ENCODE peak calls at places on chromosomes 2 and 18, in six cellular contexts. G, O, H, U, Q and F are unnamed samples.
A peak's percentile ranks its signal among the peaks of the same experiment; 100 is the strongest.

GRCh38 chr2:12935726-12936125 is 219.0 kb downstream of the TRIB2 start:
- DNase-seq in H (no peak), O (no peak), U (no peak), G (no peak), Q (no peak), F (no peak)

GRCh38 chr2:69807821-69808540 is 21.5 kb upstream of the GMCL1 start:
- DNase-seq in Q (no peak), H (no peak), G (no peak), O (peak; percentile 13), U (no peak), F (no peak)

GRCh38 chr2:8563814-8564474 is 117.9 kb upstream of the ID2 start:
- DNase-seq in G (no peak), Q (no peak), H (no peak), O (no peak), U (no peak), F (no peak)

GRCh38 chr18:79510046-79510685 is 114.4 kb downstream of the NFATC1 start:
- DNase-seq in O (no peak), H (no peak), Q (no peak), U (no peak), G (no peak), F (no peak)

GRCh38 chr2:26469092-26469710 is 8.7 kb downstream of the OTOF start:
- DNase-seq in U (no peak), Q (no peak), H (peak; percentile 61), O (peak; percentile 79), G (peak; percentile 45), F (no peak)

GRCh38 chr2:223989206-223989859 is 32.1 kb downstream of the MRPL44 start:
- DNase-seq in U (no peak), O (peak; percentile 58), H (peak; percentile 60), G (no peak), Q (no peak), F (no peak)

GRCh38 chr2:233480490-233481202 is 85.9 kb downstream of the USP40 start:
- DNase-seq in G (no peak), H (no peak), U (no peak), Q (no peak), O (peak; percentile 27), F (no peak)

GRCh38 chr2:96927420-96928171 is 57.7 kb upstream of the SEMA4C start:
- DNase-seq in U (peak; percentile 52), H (no peak), G (peak; percentile 77), Q (no peak), O (no peak), F (no peak)

GRCh38 chr2:240946654-240947053 is 40.5 kb downstream of the CROCC2 start:
- DNase-seq in H (no peak), O (no peak), U (no peak), G (peak; percentile 85), Q (no peak), F (no peak)

GRCh38 chr18:63823516-63824219 is 48.5 kb downstream of the SERPINB7 start:
- DNase-seq in G (peak; percentile 9), U (peak; percentile 32), H (peak; percentile 72), O (peak; percentile 40), Q (no peak), F (no peak)

GRCh38 chr2:89821455-89821945 is 1130.0 kb downstream of the RPIA start:
- DNase-seq in H (no peak), U (no peak), Q (no peak), O (no peak), G (no peak), F (no peak)
- H3K9me3 ChIP-seq in H (peaks cover 5% of the 10 kb centered on the region), U (no peaks in the 10 kb centered on the region), Q (peaks cover 24% of the 10 kb centered on the region), O (peaks cover 67% of the 10 kb centered on the region), G (peaks cover 7% of the 10 kb centered on the region), F (peaks cover 31% of the 10 kb centered on the region)

DNA sequence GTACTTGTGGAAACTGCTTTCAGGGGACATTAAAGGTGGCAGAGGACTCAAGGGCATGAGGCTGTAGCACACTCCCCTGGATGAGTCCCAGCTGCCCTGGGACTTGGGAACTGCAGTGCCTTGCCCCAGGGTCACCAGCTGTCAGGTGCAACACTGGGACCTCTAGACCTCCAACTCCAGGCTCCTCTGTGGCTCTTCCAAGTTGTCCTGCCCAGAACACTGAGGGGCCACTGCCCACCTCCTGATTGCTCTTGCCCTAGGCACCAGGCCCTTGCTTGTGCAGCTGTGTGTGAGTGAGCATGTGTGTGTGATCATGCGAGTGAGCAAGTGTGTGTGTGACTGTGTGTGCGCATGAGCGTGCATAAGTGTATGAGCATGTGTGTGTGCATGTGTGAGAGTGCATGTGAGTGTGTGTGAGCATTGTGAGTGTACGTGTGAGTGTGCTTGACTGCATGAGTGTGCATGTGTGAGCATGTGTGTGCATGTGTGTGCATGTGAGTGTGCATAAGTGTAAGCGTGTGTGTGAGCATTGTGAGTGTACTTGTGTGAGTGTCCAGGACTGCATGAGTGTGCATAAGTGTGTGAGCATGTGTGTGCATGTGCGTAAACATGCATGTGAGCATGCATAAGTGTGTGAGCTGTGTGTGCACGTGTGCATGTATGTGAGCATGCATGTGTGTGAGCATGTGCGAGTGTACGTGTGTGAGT is 301.5 kb downstream of the NDUFA10 start:
- DNase-seq in G (no peak), O (no peak), Q (no peak), U (no peak), H (no peak), F (no peak)
- H3K9me3 ChIP-seq in G (no peaks in the 10 kb centered on the region), O (no peaks in the 10 kb centered on the region), Q (no peaks in the 10 kb centered on the region), U (no peaks in the 10 kb centered on the region), H (no peaks in the 10 kb centered on the region), F (no peaks in the 10 kb centered on the region)

DNA sequence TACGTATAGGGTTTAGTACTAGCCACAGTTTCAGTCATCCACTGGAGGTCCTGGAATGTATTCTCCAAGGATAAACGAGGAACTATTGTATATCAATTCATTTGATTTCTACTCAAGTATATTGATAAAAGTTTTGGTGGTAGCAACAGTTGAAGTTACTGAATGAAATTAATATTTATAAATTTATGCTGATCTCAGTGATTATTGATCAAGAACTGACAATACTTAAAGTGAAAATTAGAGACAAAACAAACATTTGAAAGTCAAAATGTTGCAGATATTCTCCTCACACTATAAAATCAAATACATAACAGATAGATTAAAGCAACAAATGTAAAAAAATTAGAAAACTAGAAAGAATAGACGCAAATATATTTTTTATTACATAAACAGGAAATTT is 150.9 kb upstream of the SLC35G4 start:
- DNase-seq in U (no peak), Q (no peak), O (no peak), G (no peak), H (no peak), F (no peak)
- H3K9me3 ChIP-seq in U (no peaks in the 10 kb centered on the region), Q (no peaks in the 10 kb centered on the region), O (no peaks in the 10 kb centered on the region), G (no peaks in the 10 kb centered on the region), H (no peaks in the 10 kb centered on the region), F (no peaks in the 10 kb centered on the region)

GRCh38 chr2:5592906-5593305 is 99.3 kb upstream of the SOX11 start:
- DNase-seq in G (no peak), Q (no peak), O (no peak), U (no peak), H (no peak), F (no peak)

GRCh38 chr2:5594288-5594687 is 97.9 kb upstream of the SOX11 start:
- DNase-seq in H (no peak), G (no peak), O (no peak), U (no peak), Q (no peak), F (no peak)

GRCh38 chr2:5596848-5597247 is 95.3 kb upstream of the SOX11 start:
- DNase-seq in Q (no peak), U (no peak), O (no peak), G (no peak), H (no peak), F (no peak)
- H3K9me3 ChIP-seq in Q (no peaks in the 10 kb centered on the region), U (peaks cover under 1% of the 10 kb centered on the region), O (no peaks in the 10 kb centered on the region), G (no peaks in the 10 kb centered on the region), H (no peaks in the 10 kb centered on the region), F (no peaks in the 10 kb centered on the region)

DNA sequence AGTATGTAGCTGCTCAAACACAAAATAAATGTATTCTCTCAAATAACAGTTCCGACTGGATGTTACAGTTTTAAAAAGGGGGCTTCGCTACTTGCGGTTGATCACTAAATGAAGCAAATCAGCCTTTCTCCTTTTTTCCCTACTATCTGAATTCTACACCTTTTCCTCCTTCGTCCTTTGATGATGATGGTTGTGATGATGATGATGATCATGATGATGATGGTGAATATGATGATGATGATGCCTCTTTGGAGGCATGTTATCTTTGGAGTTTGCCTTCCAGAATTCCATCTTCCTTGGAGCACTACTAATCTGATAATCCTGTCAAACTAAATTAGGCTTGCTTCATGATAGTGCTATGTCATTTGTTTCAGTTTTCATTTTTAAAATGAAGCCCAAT is 1073.3 kb downstream of the SOCS6 start:
- DNase-seq in Q (no peak), H (no peak), G (no peak), O (no peak), U (no peak), F (no peak)
- H3K9me3 ChIP-seq in Q (peaks cover 3% of the 10 kb centered on the region), H (no peaks in the 10 kb centered on the region), G (peaks cover 5% of the 10 kb centered on the region), O (peaks cover 4% of the 10 kb centered on the region), U (peaks cover 58% of the 10 kb centered on the region), F (no peaks in the 10 kb centered on the region)

GRCh38 chr2:39361511-39361910 is 75.6 kb downstream of the MAP4K3 start:
- DNase-seq in U (no peak), O (no peak), H (no peak), Q (no peak), G (no peak), F (no peak)
- H3K9me3 ChIP-seq in U (peaks cover 35% of the 10 kb centered on the region), O (peaks cover 30% of the 10 kb centered on the region), H (no peaks in the 10 kb centered on the region), Q (peaks cover 20% of the 10 kb centered on the region), G (peaks cover 7% of the 10 kb centered on the region), F (peaks cover 13% of the 10 kb centered on the region)

GRCh38 chr2:89823556-89823955 is 1132.1 kb downstream of the RPIA start:
- DNase-seq in Q (no peak), U (no peak), G (no peak), H (no peak), O (no peak), F (no peak)

GRCh38 chr2:89818873-89819272 is 1127.4 kb downstream of the RPIA start:
- DNase-seq in U (no peak), O (no peak), Q (no peak), H (no peak), G (no peak), F (no peak)

GRCh38 chr2:89825034-89825433 is 1133.6 kb downstream of the RPIA start:
- DNase-seq in O (no peak), H (no peak), Q (no peak), G (no peak), U (no peak), F (no peak)

GRCh38 chr2:89820248-89820647 is 1128.8 kb downstream of the RPIA start:
- DNase-seq in O (no peak), U (no peak), H (no peak), Q (no peak), G (no peak), F (no peak)

GRCh38 chr2:89819809-89820208 is 1128.3 kb downstream of the RPIA start:
- DNase-seq in Q (no peak), H (no peak), O (no peak), U (no peak), G (no peak), F (no peak)
- H3K9me3 ChIP-seq in Q (peaks cover 24% of the 10 kb centered on the region), H (peaks cover 5% of the 10 kb centered on the region), O (peaks cover 70% of the 10 kb centered on the region), U (no peaks in the 10 kb centered on the region), G (peaks cover 7% of the 10 kb centered on the region), F (peaks cover 33% of the 10 kb centered on the region)